ENCODE peak calls at places on chromosomes 11 and 22, in four cellular contexts. One of them, this sample, is unnamed.

GRCh38 chr22:33850724-33851123 is 69.6 kb downstream of the LARGE1 start:
- DNase-seq in A549: no peak
- DNase-seq in mucosa of descending colon: no peak
- DNase-seq in neural crest cell: no peak
- DNase-seq in this sample: no peak

GRCh38 chr22:46076651-46077339 is 73.5 kb upstream of the PPARA start:
- DNase-seq in A549: peak; percentile 76
- DNase-seq in mucosa of descending colon: peak; percentile 50
- DNase-seq in neural crest cell: no peak
- DNase-seq in this sample: peak; percentile 50

GRCh38 chr11:44309483-44310197 is at the start of gene ALX4:
- DNase-seq in A549: peak; percentile 72
- DNase-seq in mucosa of descending colon: no peak
- DNase-seq in neural crest cell: no peak
- DNase-seq in this sample: no peak

GRCh38 chr11:10459029-10459970 is 4.2 kb downstream of the AMPD3 start:
- DNase-seq in A549: no peak
- DNase-seq in mucosa of descending colon: no peak
- DNase-seq in neural crest cell: no peak
- DNase-seq in this sample: no peak

GRCh38 chr11:110797453-110797852 is 85.2 kb upstream of the ARHGAP20 start:
- DNase-seq in A549: no peak
- DNase-seq in mucosa of descending colon: no peak
- DNase-seq in neural crest cell: no peak
- DNase-seq in this sample: no peak

GRCh38 chr11:61482513-61482912 is 26.0 kb upstream of the LRRC10B start:
- DNase-seq in A549: peak; percentile 33
- DNase-seq in mucosa of descending colon: no peak
- DNase-seq in neural crest cell: peak; percentile 67
- DNase-seq in this sample: peak; percentile 57

GRCh38 chr22:35684270-35684700 is 33.4 kb upstream of the APOL5 start:
- DNase-seq in A549: peak; percentile 25
- DNase-seq in mucosa of descending colon: no peak
- DNase-seq in neural crest cell: no peak
- DNase-seq in this sample: peak; percentile 10

GRCh38 chr11:73972187-73972586 is 10.5 kb downstream of the UCP2 start:
- DNase-seq in A549: no peak
- DNase-seq in mucosa of descending colon: no peak
- DNase-seq in neural crest cell: no peak
- DNase-seq in this sample: no peak

GRCh38 chr22:23306438-23306921 is 126.2 kb downstream of the BCR start:
- DNase-seq in A549: no peak
- DNase-seq in mucosa of descending colon: no peak
- DNase-seq in neural crest cell: no peak
- DNase-seq in this sample: no peak

GRCh38 chr22:26656896-26657851 is at the start of gene MIAT:
- DNase-seq in A549: no peak
- DNase-seq in mucosa of descending colon: peak; percentile 81
- DNase-seq in neural crest cell: peak; percentile 38
- DNase-seq in this sample: no peak

GRCh38 chr11:69295079-69295994 is 1.4 kb downstream of the MYEOV start:
- DNase-seq in A549: peak; percentile 55
- DNase-seq in mucosa of descending colon: no peak
- DNase-seq in neural crest cell: no peak
- DNase-seq in this sample: peak; percentile 21
- TF ChIP-seq CTCF in A549: no peak
- TF ChIP-seq CTCF in mucosa of descending colon: no peak
- TF ChIP-seq CTCF in neural crest cell: no peak
- TF ChIP-seq CTCF in this sample: no peak

DNA sequence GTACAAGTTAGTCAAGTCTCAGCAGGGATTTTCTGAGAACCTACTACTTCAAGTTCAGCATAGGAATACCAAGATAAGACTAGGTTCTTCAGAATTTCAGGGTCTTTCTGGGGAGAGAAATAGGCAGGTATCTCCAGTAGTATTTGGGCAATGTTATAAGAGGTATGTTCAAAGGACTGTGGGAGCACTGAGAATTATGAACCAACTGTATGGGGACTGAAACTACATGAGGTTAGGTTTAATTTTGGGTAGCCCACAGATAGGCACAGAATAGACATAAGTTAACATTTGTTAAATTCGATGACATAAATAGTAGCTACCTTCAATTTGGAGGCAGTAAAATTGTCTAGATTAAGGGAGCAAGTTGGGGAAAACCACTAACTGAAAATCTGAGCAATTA is 9.2 kb upstream of the GAB2 start:
- DNase-seq in A549: no peak
- DNase-seq in mucosa of descending colon: no peak
- DNase-seq in neural crest cell: no peak
- DNase-seq in this sample: no peak
- TF ChIP-seq CTCF in A549: no peak
- TF ChIP-seq CTCF in mucosa of descending colon: no peak
- TF ChIP-seq CTCF in neural crest cell: no peak
- TF ChIP-seq CTCF in this sample: no peak

GRCh38 chr11:76598426-76598839 is 72.1 kb downstream of the LRRC32 start:
- DNase-seq in A549: peak; percentile 64
- DNase-seq in mucosa of descending colon: peak; percentile 49
- DNase-seq in neural crest cell: no peak
- DNase-seq in this sample: no peak
- TF ChIP-seq CTCF in A549: peak; percentile 65
- TF ChIP-seq CTCF in mucosa of descending colon: no peak
- TF ChIP-seq CTCF in neural crest cell: peak; percentile 44
- TF ChIP-seq CTCF in this sample: no peak

GRCh38 chr11:6402061-6402470 is 11.8 kb downstream of the SMPD1 start:
- DNase-seq in A549: no peak
- DNase-seq in mucosa of descending colon: no peak
- DNase-seq in neural crest cell: no peak
- DNase-seq in this sample: no peak
- TF ChIP-seq CTCF in A549: no peak
- TF ChIP-seq CTCF in mucosa of descending colon: no peak
- TF ChIP-seq CTCF in neural crest cell: no peak
- TF ChIP-seq CTCF in this sample: no peak

GRCh38 chr11:111836766-111837165 is 34.6 kb downstream of the ALG9 start:
- DNase-seq in A549: no peak
- DNase-seq in mucosa of descending colon: no peak
- DNase-seq in neural crest cell: no peak
- DNase-seq in this sample: no peak

GRCh38 chr11:111834432-111835163 is 36.8 kb downstream of the ALG9 start:
- DNase-seq in A549: no peak
- DNase-seq in mucosa of descending colon: no peak
- DNase-seq in neural crest cell: no peak
- DNase-seq in this sample: no peak

GRCh38 chr11:111836162-111836561 is 35.2 kb downstream of the ALG9 start:
- DNase-seq in A549: no peak
- DNase-seq in mucosa of descending colon: no peak
- DNase-seq in neural crest cell: no peak
- DNase-seq in this sample: no peak

GRCh38 chr11:111835665-111836064 is 35.7 kb downstream of the ALG9 start:
- DNase-seq in A549: no peak
- DNase-seq in mucosa of descending colon: no peak
- DNase-seq in neural crest cell: no peak
- DNase-seq in this sample: no peak

GRCh38 chr11:111833524-111833923 is 37.9 kb downstream of the ALG9 start:
- DNase-seq in A549: no peak
- DNase-seq in mucosa of descending colon: no peak
- DNase-seq in neural crest cell: no peak
- DNase-seq in this sample: no peak
- TF ChIP-seq CTCF in A549: no peak
- TF ChIP-seq CTCF in mucosa of descending colon: no peak
- TF ChIP-seq CTCF in neural crest cell: no peak
- TF ChIP-seq CTCF in this sample: no peak

DNA sequence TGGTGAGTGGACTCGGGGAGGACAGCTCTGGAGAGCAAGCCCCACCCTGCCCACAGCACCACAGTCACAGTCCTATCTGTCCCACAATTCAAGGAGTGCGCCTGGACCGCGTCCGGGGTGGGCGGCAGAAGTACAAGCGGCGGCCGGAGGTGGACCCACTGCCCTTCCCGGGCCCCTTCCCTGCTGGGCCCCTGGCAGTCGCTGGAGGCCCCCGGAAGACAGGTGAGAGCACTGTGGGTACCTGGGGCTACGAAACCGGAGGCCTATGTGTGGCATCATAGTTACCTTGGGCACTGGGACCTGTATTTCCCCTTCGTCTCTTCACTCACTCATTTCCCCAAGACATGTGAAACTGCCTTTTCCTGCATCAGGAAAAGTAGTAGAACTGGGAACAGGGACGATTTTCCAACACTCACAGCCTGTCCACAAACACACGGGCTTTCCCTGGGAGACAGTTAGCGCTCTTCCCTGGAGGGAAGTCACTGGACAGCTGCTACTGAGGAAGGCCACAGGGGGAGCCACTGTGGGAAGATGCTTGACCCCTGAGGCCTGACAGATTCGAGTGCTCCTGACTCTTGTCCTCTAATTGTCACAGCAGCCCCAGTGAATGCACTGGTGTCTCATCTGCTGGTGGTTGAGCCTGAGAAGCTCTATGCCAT is 3.1 kb downstream of the TRMT112 start:
- DNase-seq in A549: peak; percentile 41
- DNase-seq in mucosa of descending colon: no peak
- DNase-seq in neural crest cell: no peak
- DNase-seq in this sample: no peak
- TF ChIP-seq CTCF in A549: no peak
- TF ChIP-seq CTCF in mucosa of descending colon: no peak
- TF ChIP-seq CTCF in neural crest cell: peak; percentile 41
- TF ChIP-seq CTCF in this sample: no peak

DNA sequence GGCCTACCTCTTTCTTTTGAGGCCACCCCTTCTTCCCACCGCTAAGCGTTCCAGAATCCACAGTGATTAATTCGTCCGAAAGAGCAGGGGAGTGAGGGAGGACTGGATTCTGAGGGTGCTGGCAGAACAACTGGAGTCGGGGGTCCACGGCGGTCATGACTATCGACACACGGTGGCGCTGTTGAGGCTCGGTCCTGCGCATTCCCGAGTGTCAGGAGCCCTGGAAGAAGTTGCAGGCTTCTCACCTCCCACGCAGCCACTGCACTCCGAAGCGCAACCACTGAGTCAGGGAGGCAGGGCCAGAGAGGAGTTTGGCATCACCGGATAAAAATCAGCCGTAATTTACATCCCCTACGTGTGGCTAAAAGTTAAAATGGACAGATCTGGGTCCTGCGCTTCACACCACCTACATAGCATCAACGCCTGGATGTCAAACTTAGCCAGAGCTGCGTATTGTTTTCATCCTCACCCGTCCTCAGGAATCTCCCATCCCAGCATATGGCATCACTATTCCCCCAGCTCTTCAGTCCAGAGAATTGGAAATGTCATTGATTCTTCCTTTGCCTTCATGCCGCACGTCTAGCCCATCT is 10.7 kb upstream of the CTSF start:
- DNase-seq in A549: peak; percentile 62
- DNase-seq in mucosa of descending colon: peak; percentile 67
- DNase-seq in neural crest cell: peak; percentile 93
- DNase-seq in this sample: peak; percentile 75
- TF ChIP-seq CTCF in A549: peak; percentile 69
- TF ChIP-seq CTCF in mucosa of descending colon: peak; percentile 50
- TF ChIP-seq CTCF in neural crest cell: peak; percentile 85
- TF ChIP-seq CTCF in this sample: peak; percentile 81

This sample was measured in Calu3.